ENCODE peak calls at places on chromosome 4, in nine cellular contexts. M is activated CD4-positive, alpha-beta T cell treated with anti-CD3 and anti-CD28 coated beads, Interleukin-2, amount 50 U/mL, for 1 hour; N is immature natural killer cell; Z is NCI-H187 treated with DMSO at 0.1 percent for 48 hours; S is stimulated activated naive CD8-positive, alpha-beta T cell treated with anti-CD3 and anti-CD28 coated beads, Interleukin-15, amount 100 ng/mL, for 72 hours; U is kidney tubule cell; Y is EL; F is HuH-7.5; P is BJ. L is an unnamed sample.

GRCh38 chr4:160127211-160127610 is 1024.3 kb downstream of the RAPGEF2 start:
- DNase-seq in M (no peak), U (no peak), F (no peak), Y (no peak), S (no peak), N (no peak), P (no peak), Z (no peak), L (no peak)

GRCh38 chr4:135777386-135777785 is 1575.8 kb upstream of the PABPC4L start:
- DNase-seq in F (no peak), N (no peak), U (no peak), P (no peak), S (no peak), Y (no peak), Z (no peak), M (no peak), L (no peak)

GRCh38 chr4:168722391-168722790 is 225.5 kb downstream of the PALLD start:
- DNase-seq in M (no peak), Z (no peak), N (no peak), Y (no peak), U (no peak), P (no peak), S (no peak), F (no peak), L (no peak)

GRCh38 chr4:148857234-148857972 is 415.2 kb upstream of the NR3C2 start:
- DNase-seq in S (no peak), U (peak; percentile 55), P (no peak), Y (no peak), F (no peak), Z (no peak), N (no peak), M (no peak), L (no peak)

GRCh38 chr4:183610033-183610432 is 49.0 kb downstream of the RWDD4 start:
- DNase-seq in Z (no peak), P (no peak), N (no peak), S (no peak), M (no peak), Y (peak; percentile 36), F (no peak), U (peak; percentile 33), L (no peak)

GRCh38 chr4:88673886-88674285 is 23.7 kb downstream of the NAP1L5 start:
- DNase-seq in M (no peak), U (no peak), N (no peak), Y (no peak), S (no peak), F (no peak), Z (no peak), P (no peak), L (no peak)

GRCh38 chr4:140239311-140239710 is 85.3 kb upstream of the MAML3 start:
- DNase-seq in N (no peak), Z (peak; percentile 5), S (no peak), Y (no peak), F (no peak), M (no peak), U (no peak), P (no peak), L (no peak)

GRCh38 chr4:3229328-3229727 is 19.6 kb upstream of the MSANTD1 start:
- DNase-seq in F (no peak), Z (no peak), U (no peak), S (no peak), N (no peak), P (no peak), Y (no peak), M (no peak), L (no peak)